ENCODE peak calls at places on chromosomes 13 and 19, in six cellular contexts. X, E, Z, J, W and D are unnamed samples.

GRCh38 chr13:46168341-46168740 is 13.6 kb downstream of the LCP1 start:
- DNase-seq in X (no peak), E (peak; percentile 82), Z (peak; percentile 46), J (no peak), W (no peak), D (no peak)

GRCh38 chr13:108084840-108085239 is 130.5 kb downstream of the LIG4 start:
- DNase-seq in X (no peak), E (no peak), Z (no peak), J (no peak), W (no peak), D (no peak)

GRCh38 chr13:26549713-26550112 is 7.8 kb upstream of the WASF3 start:
- DNase-seq in X (no peak), E (no peak), Z (no peak), J (no peak), W (no peak), D (no peak)

GRCh38 chr19:29378543-29379105 is 147.2 kb upstream of the VSTM2B start:
- DNase-seq in X (no peak), E (no peak), Z (no peak), J (no peak), W (no peak), D (no peak)

GRCh38 chr19:10010247-10010691 is at the start of gene COL5A3:
- DNase-seq in X (no peak), E (no peak), Z (peak; percentile 93), J (peak; percentile 58), W (peak; percentile 76), D (no peak)

GRCh38 chr19:16594131-16594586 is 21.9 kb upstream of the SLC35E1 start:
- DNase-seq in X (no peak), E (peak; percentile 73), Z (no peak), J (no peak), W (no peak), D (peak; percentile 36)

GRCh38 chr19:49441210-49441959 is at the start of gene SLC17A7:
- DNase-seq in X (peak; percentile 91), E (peak; percentile 47), Z (peak; percentile 85), J (no peak), W (peak; percentile 82), D (no peak)

GRCh38 chr19:41407271-41407670 is 9.7 kb downstream of the BCKDHA start:
- DNase-seq in X (no peak), E (peak; percentile 92), Z (no peak), J (no peak), W (no peak), D (peak; percentile 92)

GRCh38 chr19:30071871-30072270 is 129.8 kb downstream of the URI1 start:
- DNase-seq in X (no peak), E (no peak), Z (no peak), J (no peak), W (peak; percentile 50), D (no peak)

GRCh38 chr19:28595722-28596121 is 617.2 kb downstream of the UQCRFS1 start:
- DNase-seq in X (no peak), E (no peak), Z (no peak), J (no peak), W (no peak), D (no peak)

GRCh38 chr19:47756627-47756929 is 11.2 kb downstream of the NOP53 start:
- DNase-seq in X (no peak), E (no peak), Z (no peak), J (no peak), W (no peak), D (no peak)

GRCh38 chr19:38734426-38735256 is 9.6 kb downstream of the CAPN12 start:
- DNase-seq in X (peak; percentile 67), E (peak; percentile 61), Z (peak; percentile 61), J (peak; percentile 38), W (peak; percentile 58), D (peak; percentile 12)

GRCh38 chr19:55581145-55581827 is 638 bp upstream of the ZNF579 start:
- DNase-seq in X (no peak), E (peak; percentile 25), Z (peak; percentile 36), J (no peak), W (no peak), D (no peak)

GRCh38 chr19:35904312-35905068 is 2.2 kb downstream of the HCST start:
- DNase-seq in X (no peak), E (peak; percentile 60), Z (no peak), J (no peak), W (no peak), D (peak; percentile 43)

GRCh38 chr19:35806597-35806996 is 6.0 kb downstream of the PRODH2 start:
- DNase-seq in X (no peak), E (no peak), Z (no peak), J (no peak), W (no peak), D (no peak)

GRCh38 chr19:13764101-13764807 is at the start of gene MRI1:
- DNase-seq in X (peak; percentile 65), E (peak; percentile 84), Z (peak; percentile 94), J (peak; percentile 92), W (peak; percentile 87), D (peak; percentile 16)

GRCh38 chr19:50639121-50640112 is at the start of gene SYT3:
- DNase-seq in X (peak; percentile 95), E (peak; percentile 14), Z (peak; percentile 79), J (peak; percentile 28), W (no peak), D (no peak)

GRCh38 chr13:30256713-30257432 is 50.5 kb downstream of the KATNAL1 start:
- DNase-seq in X (no peak), E (no peak), Z (no peak), J (no peak), W (no peak), D (peak; percentile 14)

GRCh38 chr19:45780146-45780447 is 2.2 kb downstream of the DMPK start:
- DNase-seq in X (no peak), E (no peak), Z (no peak), J (no peak), W (no peak), D (no peak)

GRCh38 chr19:31118292-31118925 is 230.8 kb downstream of the TSHZ3 start:
- DNase-seq in X (no peak), E (no peak), Z (no peak), J (no peak), W (no peak), D (no peak)

GRCh38 chr19:36604656-36605100 is 435 bp upstream of the ZNF382 start:
- DNase-seq in X (no peak), E (peak; percentile 76), Z (peak; percentile 83), J (peak; percentile 30), W (peak; percentile 65), D (peak; percentile 54)

GRCh38 chr19:28634837-28635236 is 578.1 kb downstream of the UQCRFS1 start:
- DNase-seq in X (no peak), E (no peak), Z (no peak), J (no peak), W (no peak), D (no peak)

GRCh38 chr13:70893832-70894231 is 785.6 kb upstream of the KLHL1 start:
- DNase-seq in X (no peak), E (peak; percentile 1), Z (no peak), J (no peak), W (no peak), D (peak; percentile 96)

GRCh38 chr19:51097166-51097736 is 11.0 kb downstream of the CTU1 start:
- DNase-seq in X (peak; percentile 73), E (peak; percentile 26), Z (peak; percentile 80), J (peak; percentile 67), W (peak; percentile 83), D (peak; percentile 22)

GRCh38 chr19:6424939-6425731 is 524 bp upstream of the KHSRP start:
- DNase-seq in X (peak; percentile 97), E (peak; percentile 100), Z (peak; percentile 100), J (peak; percentile 99), W (peak; percentile 99), D (peak; percentile 100)

GRCh38 chr19:10227215-10227971 is 3.7 kb downstream of the S1PR2 start:
- DNase-seq in X (no peak), E (no peak), Z (peak; percentile 87), J (peak; percentile 57), W (peak; percentile 81), D (no peak)

GRCh38 chr13:113920606-113921306 is 53.1 kb downstream of the C13orf46 start:
- DNase-seq in X (no peak), E (no peak), Z (no peak), J (no peak), W (peak; percentile 48), D (no peak)

GRCh38 chr19:6108721-6109633 is 1.3 kb downstream of the RFX2 start:
- DNase-seq in X (no peak), E (peak; percentile 66), Z (peak; percentile 85), J (peak; percentile 78), W (peak; percentile 83), D (peak; percentile 32)

GRCh38 chr13:23621316-23621645 is 51.1 kb downstream of the TNFRSF19 start:
- DNase-seq in X (peak; percentile 36), E (no peak), Z (no peak), J (no peak), W (no peak), D (no peak)

GRCh38 chr19:45781282-45782161 is 768 bp downstream of the DMPK start:
- DNase-seq in X (peak; percentile 92), E (no peak), Z (peak; percentile 66), J (peak; percentile 57), W (no peak), D (no peak)